ENCODE peak calls at places on chromosomes 16 and 17, in ten cellular contexts. T is stimulated activated CD4-positive, alpha-beta T cell treated with anti-CD3 and anti-CD28 coated beads, Interleukin-1b, Interleukin-23, amount 100 ng/mL, for 1 hour; M is H7; P is NCI-H1417 treated with DMSO at 0.1 percent for 48 hours; X is mucosa of descending colon; S is stomach; G is frontal cortex; Y is M059J; K is endothelial cell; V is nephron progenitor cell. W is an unnamed sample.

GRCh38 chr17:10316986-10317834 is 55.6 kb downstream of the MYH13 start:
- DNase-seq in T (no peak), M (peak), P (no peak), X (peak), S (peak), G (peak), Y (peak), K (peak), V (peak), W (peak)

GRCh38 chr17:46003907-46004748 is 5.1 kb downstream of the STH start:
- DNase-seq in T (no peak), M (no peak), P (no peak), X (peak), S (peak), G (no peak), Y (peak), K (no peak), V (no peak), W (no peak)

GRCh38 chr17:8125196-8125946 is 1.5 kb upstream of the HES7 start:
- DNase-seq in T (peak), M (peak), P (no peak), X (peak), S (peak), G (peak), Y (peak), K (peak), V (peak), W (peak)

GRCh38 chr16:878071-878784 is 77.7 kb upstream of the GNG13 start:
- DNase-seq in T (no peak), M (peak), P (no peak), X (no peak), S (no peak), G (no peak), Y (peak), K (peak), V (peak), W (no peak)

GRCh38 chr16:81410643-81411235 is 33.9 kb upstream of the CMIP start:
- DNase-seq in T (no peak), M (peak), P (no peak), X (no peak), S (no peak), G (no peak), Y (no peak), K (no peak), V (no peak), W (no peak)

GRCh38 chr16:82055728-82056549 is 20.9 kb downstream of the HSD17B2 start:
- DNase-seq in T (no peak), M (no peak), P (no peak), X (no peak), S (no peak), G (no peak), Y (no peak), K (no peak), V (no peak), W (no peak)

GRCh38 chr16:89067677-89068076 is 26.0 kb upstream of the ACSF3 start:
- DNase-seq in T (no peak), M (no peak), P (no peak), X (peak), S (peak), G (no peak), Y (no peak), K (no peak), V (no peak), W (peak)

GRCh38 chr17:35913611-35914010 is 17.0 kb downstream of the RDM1 start:
- DNase-seq in T (no peak), M (no peak), P (no peak), X (no peak), S (no peak), G (no peak), Y (no peak), K (no peak), V (no peak), W (no peak)